ENCODE peak calls at places on chromosomes 13 and 19, in ten cellular contexts. S, Q, T, P, G, K, L, V, B and C are unnamed samples.

GRCh38 chr19:37928527-37929286 is 21.7 kb downstream of the SIPA1L3 start:
- DNase-seq in S (peak; percentile 77), Q (no peak), T (no peak), P (no peak), G (no peak), K (no peak), L (no peak), V (no peak), B (no peak), C (no peak)

GRCh38 chr13:25062479-25062878 is 33.5 kb upstream of the PABPC3 start:
- DNase-seq in S (no peak), Q (no peak), T (no peak), P (no peak), G (no peak), K (no peak), L (no peak), V (no peak), B (no peak), C (no peak)

GRCh38 chr19:47415953-47416666 is 3.2 kb downstream of the MEIS3 start:
- DNase-seq in S (no peak), Q (no peak), T (no peak), P (no peak), G (no peak), K (no peak), L (no peak), V (no peak), B (no peak), C (no peak)

GRCh38 chr13:51584731-51585191 is 499 bp downstream of the WDFY2 start:
- DNase-seq in S (peak; percentile 81), Q (peak; percentile 46), T (no peak), P (peak; percentile 15), G (no peak), K (peak; percentile 69), L (peak; percentile 39), V (no peak), B (peak; percentile 34), C (peak; percentile 47)

GRCh38 chr13:34412295-34412694 is 529.8 kb upstream of the NBEA start:
- DNase-seq in S (no peak), Q (no peak), T (no peak), P (no peak), G (no peak), K (no peak), L (no peak), V (no peak), B (peak; percentile 26), C (no peak)

GRCh38 chr13:97255515-97255999 is 33.4 kb downstream of the MBNL2 start:
- DNase-seq in S (no peak), Q (no peak), T (no peak), P (no peak), G (no peak), K (no peak), L (no peak), V (no peak), B (no peak), C (no peak)

GRCh38 chr19:2341247-2341705 is 12.8 kb downstream of the SPPL2B start:
- DNase-seq in S (no peak), Q (no peak), T (no peak), P (no peak), G (no peak), K (no peak), L (no peak), V (no peak), B (no peak), C (no peak)

GRCh38 chr13:108987488-108987887 is 358.1 kb downstream of the MYO16 start:
- DNase-seq in S (no peak), Q (no peak), T (no peak), P (no peak), G (no peak), K (no peak), L (no peak), V (no peak), B (peak; percentile 23), C (no peak)

GRCh38 chr13:60226507-60226906 is 62.8 kb upstream of the DIAPH3 start:
- DNase-seq in S (no peak), Q (no peak), T (no peak), P (no peak), G (no peak), K (no peak), L (peak; percentile 16), V (peak; percentile 8), B (peak; percentile 2), C (no peak)

GRCh38 chr19:3046621-3047306 is 15.5 kb downstream of the TLE5 start:
- DNase-seq in S (no peak), Q (peak; percentile 44), T (no peak), P (no peak), G (no peak), K (no peak), L (no peak), V (no peak), B (no peak), C (no peak)

GRCh38 chr13:96816874-96817273 is 177.4 kb downstream of the OXGR1 start:
- DNase-seq in S (no peak), Q (no peak), T (no peak), P (no peak), G (no peak), K (no peak), L (no peak), V (no peak), B (no peak), C (no peak)

GRCh38 chr19:33388817-33389573 is 15.5 kb downstream of the CEBPG start:
- DNase-seq in S (peak; percentile 43), Q (no peak), T (no peak), P (no peak), G (peak; percentile 76), K (no peak), L (no peak), V (no peak), B (no peak), C (no peak)

GRCh38 chr13:102846261-102847015 is 606 bp downstream of the ERCC5 start:
- DNase-seq in S (peak; percentile 76), Q (peak; percentile 15), T (peak; percentile 40), P (no peak), G (no peak), K (no peak), L (peak; percentile 40), V (no peak), B (peak; percentile 18), C (peak; percentile 30)

DNA sequence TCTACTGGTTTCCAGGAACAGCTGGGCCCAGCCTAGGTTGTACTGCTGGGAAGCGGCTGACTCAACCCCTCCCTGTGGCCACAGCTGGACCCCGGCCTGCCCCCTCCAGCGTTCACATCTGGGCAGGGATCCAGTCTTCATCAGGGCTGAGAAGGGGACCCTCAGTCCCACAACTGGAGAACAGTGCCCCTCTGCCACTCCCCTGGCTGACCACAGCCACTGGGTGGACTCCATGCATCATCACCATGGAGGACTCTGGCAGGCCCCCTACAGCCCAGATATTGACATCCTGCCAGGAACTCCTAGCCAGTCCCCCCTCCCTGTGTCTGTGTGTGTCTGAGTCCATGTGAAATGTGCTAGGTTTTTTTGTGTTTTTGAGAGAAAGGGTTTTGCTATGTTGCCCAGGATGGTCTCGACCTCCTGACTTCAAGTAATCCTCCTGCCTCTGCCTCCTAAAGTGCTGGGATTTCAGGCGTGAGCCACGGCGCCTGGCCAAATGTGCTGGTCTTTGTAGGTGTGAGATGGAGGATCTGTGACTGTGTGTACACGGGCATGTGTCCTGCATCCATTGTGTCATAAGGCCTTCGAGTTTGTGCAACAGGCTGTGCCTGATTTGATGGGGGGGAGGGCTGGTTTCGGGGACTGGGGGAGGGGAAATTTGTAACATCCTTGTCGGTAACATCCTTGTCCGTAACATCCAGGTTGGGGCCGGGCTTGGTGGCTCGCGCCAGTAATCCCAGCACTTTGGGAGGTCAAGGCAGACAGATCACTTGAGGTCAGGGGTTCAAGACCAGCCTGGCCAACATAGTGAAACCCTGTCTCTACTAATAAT is 4.0 kb upstream of the HOOK2 start:
- DNase-seq in S (peak; percentile 64), Q (peak; percentile 77), T (peak; percentile 75), P (no peak), G (peak; percentile 82), K (no peak), L (peak; percentile 60), V (no peak), B (peak; percentile 77), C (no peak)
- TF ChIP-seq CTCF in S (no peak), Q (no peak), T (no peak), P (no peak), G (no peak), K (no peak), L (no peak), V (no peak), B (no peak), C (no peak)

DNA sequence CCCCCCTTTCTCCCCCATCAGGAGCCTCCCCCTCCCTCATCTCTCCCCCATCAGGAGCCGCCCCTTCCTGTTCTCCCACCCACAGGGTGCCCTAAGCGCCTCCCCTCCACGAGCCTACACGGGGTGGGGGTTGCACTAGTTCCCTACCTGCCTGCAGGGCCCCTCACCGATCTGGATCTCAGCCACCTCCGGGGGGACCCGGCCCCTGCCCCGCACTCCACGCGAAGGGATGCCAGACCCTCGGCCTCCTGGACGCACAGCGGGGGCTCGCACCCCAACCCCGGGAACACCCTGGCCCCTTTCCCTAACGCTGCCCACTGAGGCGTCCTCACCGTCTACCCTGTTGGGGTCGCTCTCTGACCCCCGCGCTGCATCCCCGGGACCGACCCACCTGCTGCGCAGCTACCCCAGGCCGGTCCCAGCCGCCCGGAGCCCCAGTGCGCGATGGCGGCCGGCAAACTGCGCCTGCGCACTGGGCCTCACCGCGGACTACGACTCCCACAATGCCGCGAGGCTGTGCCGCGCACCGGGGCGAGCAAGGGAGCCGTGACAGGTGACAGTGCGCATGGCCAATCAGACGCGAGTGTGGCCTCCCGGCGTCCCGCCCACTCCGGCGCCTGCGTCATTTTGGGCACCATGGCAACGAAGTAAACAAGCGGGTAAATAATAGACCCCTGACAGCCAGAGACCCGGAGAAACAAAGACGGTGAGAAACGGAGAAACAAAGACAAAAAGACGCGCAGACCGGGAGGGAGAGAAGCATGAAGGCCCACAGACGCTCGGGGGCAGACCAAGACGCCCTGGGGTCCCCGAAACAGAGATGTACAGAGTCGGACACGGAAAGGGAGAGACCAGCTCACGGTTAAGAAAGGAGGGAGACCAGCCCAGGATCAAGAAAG is at the start of gene ZSCAN18:
- DNase-seq in S (peak; percentile 98), Q (peak; percentile 99), T (peak; percentile 97), P (peak; percentile 96), G (peak; percentile 98), K (peak; percentile 69), L (peak; percentile 98), V (peak; percentile 61), B (peak; percentile 88), C (peak; percentile 98)
- H3K9me3 ChIP-seq in S (no peaks in the 10 kb centered on the region), Q (peaks cover 61% of the 10 kb centered on the region), T (peaks cover 73% of the 10 kb centered on the region), P (peaks cover 9% of the 10 kb centered on the region), G (peaks cover 6% of the 10 kb centered on the region), K (peaks cover 65% of the 10 kb centered on the region), L (no peaks in the 10 kb centered on the region), V (peaks cover 80% of the 10 kb centered on the region), B (peaks cover 33% of the 10 kb centered on the region), C (peaks cover 55% of the 10 kb centered on the region)

GRCh38 chr19:35863018-35863417 is 5.4 kb upstream of the APLP1 start:
- DNase-seq in S (no peak), Q (no peak), T (no peak), P (no peak), G (no peak), K (no peak), L (no peak), V (no peak), B (no peak), C (no peak)
- H3K27me3 ChIP-seq in S (no peaks in the 10 kb centered on the region), Q (peaks cover 51% of the 10 kb centered on the region), T (peaks cover 100% of the 10 kb centered on the region), P (no peaks in the 10 kb centered on the region), G (no peaks in the 10 kb centered on the region), K (peaks cover 9% of the 10 kb centered on the region), L (no peaks in the 10 kb centered on the region), V (peaks cover 66% of the 10 kb centered on the region), B (peaks cover 22% of the 10 kb centered on the region), C (peaks cover 32% of the 10 kb centered on the region)

DNA sequence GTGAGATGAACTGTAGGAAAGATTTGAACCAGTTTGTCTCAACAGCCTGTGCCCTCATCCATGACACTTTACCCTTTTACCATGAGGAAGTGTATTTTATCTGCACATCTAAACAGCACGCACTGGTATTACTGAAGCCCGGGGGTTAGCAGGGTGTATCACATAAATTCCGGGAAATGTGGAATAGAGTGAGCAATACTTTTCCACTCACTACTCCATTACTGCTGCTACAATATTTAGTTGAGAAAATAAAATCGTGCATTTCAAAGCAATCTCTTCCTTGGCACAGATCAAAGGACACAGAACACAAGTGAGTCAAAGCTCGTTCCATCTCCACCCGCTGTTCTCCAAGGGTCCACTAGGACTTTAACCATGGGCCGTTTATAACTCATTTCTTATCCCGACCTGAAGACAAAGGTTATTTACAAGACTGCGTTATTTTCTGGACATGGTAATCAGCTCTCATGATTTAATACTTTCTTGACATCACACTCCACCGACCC is 35.2 kb downstream of the STK24 start:
- DNase-seq in S (peak; percentile 64), Q (no peak), T (no peak), P (no peak), G (no peak), K (no peak), L (no peak), V (no peak), B (no peak), C (no peak)
- TF ChIP-seq CTCF in S (no peak), Q (no peak), T (no peak), P (no peak), G (no peak), K (peak; percentile 5), L (no peak), V (no peak), B (no peak), C (no peak)